ENCODE peak calls at places on chromosome 6, in four cellular contexts. One of them, this sample, is unnamed.

GRCh38 chr6:128280960-128281359 is 239.4 kb downstream of the PTPRK start:
- DNase-seq in GM12878: no peak
- DNase-seq in HepG2: peak; percentile 52
- DNase-seq in K562: no peak
- DNase-seq in this sample: peak; percentile 27

GRCh38 chr6:99905209-99906106 is 88.6 kb downstream of the MCHR2 start:
- DNase-seq in K562: peak; percentile 33
- DNase-seq in GM12878: no peak
- DNase-seq in HepG2: peak; percentile 46
- DNase-seq in this sample: no peak

GRCh38 chr6:43723737-43724295 is 36.2 kb upstream of the MRPS18A start:
- DNase-seq in K562: peak; percentile 94
- DNase-seq in HepG2: peak; percentile 84
- DNase-seq in GM12878: no peak
- DNase-seq in this sample: peak; percentile 80

GRCh38 chr6:3770023-3770422 is 18.5 kb upstream of the PXDC1 start:
- DNase-seq in GM12878: no peak
- DNase-seq in HepG2: no peak
- DNase-seq in K562: no peak
- DNase-seq in this sample: peak; percentile 54

GRCh38 chr6:39568896-39569295 is 156.3 kb downstream of the KIF6 start:
- DNase-seq in HepG2: no peak
- DNase-seq in GM12878: no peak
- DNase-seq in K562: no peak
- DNase-seq in this sample: no peak

GRCh38 chr6:117933471-117933870 is 26.4 kb downstream of the SLC35F1 start:
- DNase-seq in GM12878: no peak
- DNase-seq in HepG2: no peak
- DNase-seq in K562: no peak
- DNase-seq in this sample: no peak

GRCh38 chr6:25883991-25884390 is 9.9 kb upstream of the SLC17A3 start:
- DNase-seq in K562: no peak
- DNase-seq in HepG2: peak; percentile 46
- DNase-seq in GM12878: no peak
- DNase-seq in this sample: no peak

GRCh38 chr6:3306848-3307247 is 48.1 kb downstream of the PSMG4 start:
- DNase-seq in GM12878: no peak
- DNase-seq in K562: no peak
- DNase-seq in HepG2: no peak
- DNase-seq in this sample: peak; percentile 2

GRCh38 chr6:156131221-156131903 is 645.8 kb upstream of the ARID1B start:
- DNase-seq in K562: no peak
- DNase-seq in GM12878: peak; percentile 1
- DNase-seq in HepG2: no peak
- DNase-seq in this sample: no peak

GRCh38 chr6:39048481-39049399 is at the start of gene GLP1R:
- DNase-seq in GM12878: no peak
- DNase-seq in K562: peak; percentile 44
- DNase-seq in HepG2: no peak
- DNase-seq in this sample: peak; percentile 61

GRCh38 chr6:137044366-137045220 is at the start of gene IL20RA:
- DNase-seq in GM12878: no peak
- DNase-seq in HepG2: no peak
- DNase-seq in K562: no peak
- DNase-seq in this sample: peak; percentile 59

GRCh38 chr6:20255428-20255827 is 43.2 kb upstream of the MBOAT1 start:
- DNase-seq in GM12878: no peak
- DNase-seq in HepG2: no peak
- DNase-seq in K562: no peak
- DNase-seq in this sample: no peak

GRCh38 chr6:157221049-157221816 is 102.1 kb downstream of the TMEM242 start:
- DNase-seq in K562: peak; percentile 96
- DNase-seq in HepG2: peak; percentile 69
- DNase-seq in GM12878: peak; percentile 19
- DNase-seq in this sample: peak; percentile 87

GRCh38 chr6:46377209-46377608 is 114.0 kb downstream of the RCAN2 start:
- DNase-seq in GM12878: no peak
- DNase-seq in HepG2: no peak
- DNase-seq in K562: no peak
- DNase-seq in this sample: no peak

GRCh38 chr6:34674268-34674639 is 22.3 kb downstream of the ILRUN start:
- DNase-seq in GM12878: no peak
- DNase-seq in HepG2: peak; percentile 91
- DNase-seq in K562: no peak
- DNase-seq in this sample: no peak

GRCh38 chr6:70415247-70415646 is 1.9 kb downstream of the FAM135A start:
- DNase-seq in K562: no peak
- DNase-seq in HepG2: no peak
- DNase-seq in GM12878: no peak
- DNase-seq in this sample: no peak

GRCh38 chr6:11328613-11329247 is 96.3 kb upstream of the NEDD9 start:
- DNase-seq in HepG2: no peak
- DNase-seq in GM12878: no peak
- DNase-seq in K562: no peak
- DNase-seq in this sample: no peak
- TF ChIP-seq TCF7 in HepG2: no peak
- TF ChIP-seq TCF7 in GM12878: no peak
- TF ChIP-seq TCF7 in K562: no peak
- TF ChIP-seq TCF7 in this sample: no peak

GRCh38 chr6:35776364-35777215 is at the start of gene CLPSL2:
- DNase-seq in K562: peak; percentile 56
- DNase-seq in HepG2: no peak
- DNase-seq in GM12878: no peak
- DNase-seq in this sample: peak; percentile 63
- TF ChIP-seq MAX in K562: no peak
- TF ChIP-seq MAX in HepG2: peak; percentile 52
- TF ChIP-seq MAX in GM12878: no peak
- TF ChIP-seq MAX in this sample: peak; percentile 91

GRCh38 chr6:31042801-31043200 is 32.5 kb downstream of the MUC22 start:
- DNase-seq in GM12878: no peak
- DNase-seq in HepG2: peak; percentile 56
- DNase-seq in K562: peak; percentile 59
- DNase-seq in this sample: peak; percentile 72
- TF ChIP-seq ATF3 in GM12878: no peak
- TF ChIP-seq ATF3 in HepG2: no peak
- TF ChIP-seq ATF3 in K562: no peak
- TF ChIP-seq ATF3 in this sample: no peak

GRCh38 chr6:92510137-92510536 is 909.2 kb downstream of the EPHA7 start:
- DNase-seq in HepG2: no peak
- DNase-seq in GM12878: no peak
- DNase-seq in K562: no peak
- DNase-seq in this sample: no peak

GRCh38 chr6:92504509-92504908 is 914.9 kb downstream of the EPHA7 start:
- DNase-seq in K562: no peak
- DNase-seq in GM12878: no peak
- DNase-seq in HepG2: no peak
- DNase-seq in this sample: no peak

DNA sequence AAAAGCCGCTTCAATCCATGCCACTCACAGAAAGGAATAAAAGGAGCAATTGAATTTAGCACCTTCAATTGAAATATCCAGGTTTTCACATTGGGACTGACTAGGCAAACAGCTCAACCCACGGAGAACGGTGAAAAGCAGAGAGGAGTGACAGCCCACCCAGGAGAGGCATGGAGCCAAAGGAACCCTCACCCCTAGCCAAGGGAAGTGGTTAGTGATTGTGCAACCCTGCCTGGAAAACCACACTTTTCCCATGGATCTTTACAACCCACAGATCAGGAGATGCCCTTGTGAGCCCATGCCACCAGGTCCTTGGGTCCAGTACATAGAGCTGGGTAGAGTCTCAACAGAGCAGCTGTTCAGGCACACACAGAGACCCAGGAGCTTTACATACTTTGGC is 911.8 kb downstream of the EPHA7 start:
- DNase-seq in K562: no peak
- DNase-seq in GM12878: no peak
- DNase-seq in HepG2: no peak
- DNase-seq in this sample: no peak
- TF ChIP-seq TCF7 in K562: no peak
- TF ChIP-seq TCF7 in GM12878: no peak
- TF ChIP-seq TCF7 in HepG2: no peak
- TF ChIP-seq TCF7 in this sample: no peak

GRCh38 chr6:161417712-161418457 is 144.0 kb upstream of the AGPAT4 start:
- DNase-seq in GM12878: no peak
- DNase-seq in HepG2: no peak
- DNase-seq in K562: no peak
- DNase-seq in this sample: no peak
- TF ChIP-seq MAX in GM12878: no peak
- TF ChIP-seq MAX in HepG2: no peak
- TF ChIP-seq MAX in K562: no peak
- TF ChIP-seq MAX in this sample: no peak